ENCODE peak calls at places on chromosomes 11 and 22, in four cellular contexts. K, V, G and Z are unnamed samples.

GRCh38 chr22:23826510-23827350 is 12.1 kb downstream of the DERL3 start:
- DNase-seq in K (no peak), V (no peak), G (no peak), Z (no peak)

GRCh38 chr11:1531418-1531817 is 40.7 kb downstream of the DUSP8 start:
- DNase-seq in K (no peak), V (no peak), G (no peak), Z (no peak)

GRCh38 chr11:78547931-78548705 is 26.5 kb downstream of the NARS2 start:
- DNase-seq in K (no peak), V (no peak), G (no peak), Z (no peak)

GRCh38 chr22:46104881-46105493 is 45.3 kb upstream of the PPARA start:
- DNase-seq in K (no peak), V (no peak), G (no peak), Z (no peak)

GRCh38 chr11:34667810-34668582 is 47.1 kb downstream of the EHF start:
- DNase-seq in K (no peak), V (no peak), G (no peak), Z (no peak)

GRCh38 chr11:114317738-114318137 is 21.5 kb downstream of the NNMT start:
- DNase-seq in K (no peak), V (no peak), G (peak; percentile 58), Z (no peak)

GRCh38 chr11:45332486-45332934 is 46.4 kb upstream of the SYT13 start:
- DNase-seq in K (no peak), V (peak; percentile 34), G (peak; percentile 68), Z (no peak)

GRCh38 chr11:30150425-30150824 is 80.4 kb upstream of the FSHB start:
- DNase-seq in K (no peak), V (no peak), G (no peak), Z (no peak)

GRCh38 chr11:991711-992307 is 44.7 kb downstream of the MUC6 start:
- DNase-seq in K (no peak), V (no peak), G (no peak), Z (no peak)

GRCh38 chr11:20178976-20179375 is 18.7 kb upstream of the DBX1 start:
- DNase-seq in K (no peak), V (no peak), G (no peak), Z (no peak)

GRCh38 chr22:24134090-24134846 is 47.0 kb upstream of the SUSD2 start:
- DNase-seq in K (no peak), V (no peak), G (no peak), Z (no peak)

GRCh38 chr11:92880391-92880790 is 89.1 kb upstream of the MTNR1B start:
- DNase-seq in K (no peak), V (no peak), G (no peak), Z (no peak)

GRCh38 chr11:102986815-102987214 is 31.3 kb upstream of the MMP13 start:
- DNase-seq in K (no peak), V (no peak), G (no peak), Z (no peak)

GRCh38 chr11:1172729-1173117 is 15.0 kb downstream of the MUC5AC start:
- DNase-seq in K (peak; percentile 1), V (no peak), G (no peak), Z (no peak)

GRCh38 chr22:27718186-27719032 is 83.1 kb downstream of the MN1 start:
- DNase-seq in K (peak; percentile 34), V (no peak), G (no peak), Z (peak; percentile 90)

GRCh38 chr11:27293500-27294417 is 69.3 kb downstream of the CCDC34 start:
- DNase-seq in K (no peak), V (no peak), G (no peak), Z (no peak)

GRCh38 chr11:130912552-130912951 is 3.7 kb downstream of the SNX19 start:
- DNase-seq in K (no peak), V (no peak), G (no peak), Z (no peak)

GRCh38 chr11:15816270-15816871 is 540.0 kb downstream of the SOX6 start:
- DNase-seq in K (no peak), V (no peak), G (no peak), Z (no peak)

GRCh38 chr11:17572791-17573460 is 25.9 kb downstream of the OTOG start:
- DNase-seq in K (no peak), V (no peak), G (no peak), Z (no peak)

GRCh38 chr22:30634477-30635233 is 926 bp upstream of the SLC35E4 start:
- DNase-seq in K (peak; percentile 85), V (peak; percentile 93), G (peak; percentile 96), Z (peak; percentile 94)

GRCh38 chr22:30640361-30640760 is 4.8 kb downstream of the SLC35E4 start:
- DNase-seq in K (no peak), V (no peak), G (no peak), Z (no peak)

GRCh38 chr22:30637701-30638114 is 2.1 kb downstream of the SLC35E4 start:
- DNase-seq in K (no peak), V (no peak), G (no peak), Z (no peak)

GRCh38 chr22:30636226-30637077 is 871 bp downstream of the SLC35E4 start:
- DNase-seq in K (peak; percentile 35), V (no peak), G (peak; percentile 55), Z (no peak)

GRCh38 chr22:30635273-30636225 is at the start of gene SLC35E4:
- DNase-seq in K (peak; percentile 97), V (peak; percentile 93), G (peak; percentile 98), Z (peak; percentile 97)
- TF ChIP-seq POLR2A in K (peak; percentile 59), V (no peak), G (no peak), Z (peak; percentile 48)

DNA sequence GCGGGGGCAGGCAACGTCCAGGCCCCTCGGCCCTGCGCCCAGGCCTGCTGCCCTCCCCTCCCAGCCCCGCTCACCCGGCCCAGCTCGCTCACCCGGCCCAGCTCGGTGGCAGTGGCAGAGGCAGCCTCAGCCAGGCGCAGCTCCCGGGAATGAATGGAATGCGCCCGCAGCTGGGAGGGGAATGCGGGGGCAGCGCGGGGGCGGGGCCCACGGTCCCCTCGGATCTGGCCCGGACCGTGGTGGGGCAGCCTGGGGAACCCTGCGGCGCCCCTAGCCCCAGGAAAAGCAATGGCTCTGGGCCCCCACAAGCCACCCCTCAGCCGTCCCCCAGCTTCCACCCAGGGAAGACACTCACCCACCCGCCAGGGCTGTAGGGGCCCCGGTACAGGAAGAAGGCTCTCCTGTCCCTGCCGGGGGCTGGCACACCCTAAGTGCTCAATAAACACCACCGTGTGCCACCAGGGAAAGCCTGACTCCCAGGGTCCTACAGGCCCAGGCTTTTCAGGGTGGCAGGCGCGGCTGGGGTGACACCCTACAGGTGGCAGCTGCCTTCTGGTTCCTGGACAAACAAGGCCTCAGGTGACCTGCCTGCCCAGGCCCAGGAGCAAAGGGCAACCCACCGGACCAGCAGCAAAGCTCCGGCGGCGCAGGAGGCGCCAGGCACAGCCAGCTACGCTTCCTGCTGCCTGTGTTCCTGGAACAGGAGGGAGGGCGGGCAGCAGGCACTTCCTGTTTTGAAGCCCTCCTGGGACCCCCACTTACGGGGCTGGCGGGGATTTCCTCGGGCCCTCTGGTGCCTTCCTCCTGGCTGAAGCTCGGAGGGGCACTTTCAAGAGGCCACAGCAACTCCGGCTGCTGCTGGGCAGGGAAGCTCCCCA is 13.8 kb downstream of the PLXNB2 start:
- DNase-seq in K (peak; percentile 89), V (no peak), G (peak; percentile 90), Z (no peak)
- TF ChIP-seq POLR2A in K (peak; percentile 70), V (no peak), G (no peak), Z (no peak)

GRCh38 chr11:57424802-57425564 is 1.9 kb downstream of the SLC43A3 start:
- DNase-seq in K (peak; percentile 84), V (peak; percentile 60), G (no peak), Z (peak; percentile 85)
- TF ChIP-seq POLR2A in K (no peak), V (peak; percentile 79), G (no peak), Z (no peak)

GRCh38 chr11:57530596-57531507 is at the start of gene TIMM10:
- DNase-seq in K (peak; percentile 96), V (peak; percentile 84), G (peak; percentile 87), Z (peak; percentile 98)
- TF ChIP-seq POLR2A in K (peak; percentile 78), V (peak; percentile 81), G (no peak), Z (no peak)

GRCh38 chr11:69154938-69155301 is 815 bp upstream of the SMIM38 start:
- DNase-seq in K (no peak), V (no peak), G (no peak), Z (no peak)

GRCh38 chr11:69155302-69156198 is at the start of gene SMIM38:
- DNase-seq in K (no peak), V (no peak), G (no peak), Z (no peak)

GRCh38 chr11:69157156-69157821 is 1.6 kb downstream of the SMIM38 start:
- DNase-seq in K (peak; percentile 35), V (no peak), G (no peak), Z (no peak)

GRCh38 chr11:69156673-69157155 is 979 bp downstream of the SMIM38 start:
- DNase-seq in K (no peak), V (no peak), G (no peak), Z (no peak)

GRCh38 chr11:69156218-69156639 is 494 bp downstream of the SMIM38 start:
- DNase-seq in K (no peak), V (no peak), G (no peak), Z (no peak)
- TF ChIP-seq POLR2A in K (no peak), V (no peak), G (no peak), Z (no peak)

DNA sequence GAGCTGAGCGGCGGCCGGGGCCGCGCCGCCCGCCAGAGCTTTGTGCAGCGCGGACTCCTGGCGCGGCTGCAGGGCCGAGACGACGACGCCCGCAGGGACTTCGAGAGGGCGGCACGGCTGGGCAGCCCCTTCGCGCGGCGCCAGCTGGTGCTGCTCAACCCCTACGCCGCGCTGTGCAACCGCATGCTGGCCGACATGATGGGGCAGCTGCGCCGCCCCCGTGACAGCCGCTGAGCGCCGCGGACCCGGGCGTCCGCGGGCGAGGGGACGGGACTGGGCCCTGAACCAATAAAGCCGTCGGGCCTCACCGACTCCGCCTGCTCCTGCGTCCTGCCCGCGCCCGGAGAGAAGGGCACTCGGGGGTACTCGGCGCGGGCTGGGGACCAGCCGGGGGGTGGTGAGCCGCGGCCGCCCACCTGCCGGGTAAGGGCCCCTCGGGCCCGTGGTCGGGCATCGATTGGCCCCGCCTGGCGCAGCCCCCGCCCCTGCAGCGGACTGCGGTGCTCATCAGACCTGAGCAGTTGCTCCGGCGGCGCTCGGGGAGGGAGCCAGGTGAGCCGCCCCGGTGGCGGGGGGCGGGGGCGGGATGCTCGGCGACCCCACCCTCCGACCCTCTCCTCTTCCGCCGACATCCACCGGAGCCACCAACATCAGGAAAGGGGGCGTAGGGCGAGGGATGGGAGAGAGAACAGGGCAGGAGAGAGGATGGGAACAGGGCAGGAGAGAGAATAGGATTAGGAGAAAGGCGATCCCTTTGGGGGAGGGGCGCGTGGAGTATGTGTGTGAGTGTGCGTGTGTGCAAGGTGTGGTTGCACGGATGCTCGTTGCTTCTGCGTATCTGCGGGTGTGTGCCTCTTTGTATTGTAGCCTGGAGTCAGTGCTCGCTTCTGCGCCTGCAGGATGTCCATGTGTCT is at the start of gene TMEM25:
- DNase-seq in K (peak; percentile 73), V (peak; percentile 94), G (peak; percentile 90), Z (peak; percentile 73)
- TF ChIP-seq POLR2A in K (peak; percentile 49), V (no peak), G (no peak), Z (no peak)

GRCh38 chr22:36365020-36365411 is 22.8 kb downstream of the MYH9 start:
- DNase-seq in K (peak; percentile 72), V (peak; percentile 60), G (no peak), Z (no peak)
- TF ChIP-seq POLR2A in K (no peak), V (no peak), G (no peak), Z (no peak)